ENCODE peak calls at places on chromosomes 1 and 21, in five cellular contexts. One of them, this sample, is unnamed.

GRCh38 chr1:42740756-42741580 is 932 bp upstream of the CLDN19 start:
- DNase-seq in ovary: no peak
- DNase-seq in stomach: no peak
- DNase-seq in K562: no peak
- DNase-seq in tibial nerve: no peak
- DNase-seq in this sample: no peak

GRCh38 chr1:26156285-26157038 is 2.4 kb upstream of the FAM110D start:
- DNase-seq in K562: peak; percentile 46
- DNase-seq in stomach: no peak
- DNase-seq in ovary: no peak
- DNase-seq in tibial nerve: no peak
- DNase-seq in this sample: no peak

GRCh38 chr1:47914218-47914937 is 82.8 kb downstream of the TRABD2B start:
- DNase-seq in tibial nerve: no peak
- DNase-seq in ovary: no peak
- DNase-seq in K562: no peak
- DNase-seq in stomach: no peak
- DNase-seq in this sample: no peak

GRCh38 chr1:178263341-178263740 is 169.4 kb downstream of the RASAL2 start:
- DNase-seq in tibial nerve: no peak
- DNase-seq in ovary: no peak
- DNase-seq in stomach: no peak
- DNase-seq in K562: no peak
- DNase-seq in this sample: no peak

GRCh38 chr21:29091032-29091431 is 17.6 kb upstream of the CCT8 start:
- DNase-seq in ovary: no peak
- DNase-seq in stomach: no peak
- DNase-seq in K562: no peak
- DNase-seq in tibial nerve: no peak
- DNase-seq in this sample: no peak

GRCh38 chr21:43728467-43729390 is 9.8 kb downstream of the PDXK start:
- DNase-seq in ovary: peak; percentile 98
- DNase-seq in K562: peak; percentile 97
- DNase-seq in tibial nerve: peak; percentile 95
- DNase-seq in stomach: peak; percentile 92
- DNase-seq in this sample: peak; percentile 54

GRCh38 chr1:36305915-36306209 is 306 bp upstream of the SH3D21 start:
- DNase-seq in tibial nerve: no peak
- DNase-seq in stomach: no peak
- DNase-seq in K562: peak; percentile 24
- DNase-seq in ovary: no peak
- DNase-seq in this sample: no peak

GRCh38 chr1:195376190-195376589 is 1232.0 kb downstream of the KCNT2 start:
- DNase-seq in stomach: no peak
- DNase-seq in tibial nerve: no peak
- DNase-seq in K562: no peak
- DNase-seq in ovary: no peak
- DNase-seq in this sample: no peak

GRCh38 chr1:153928776-153929432 is 6.1 kb upstream of the GATAD2B start:
- DNase-seq in K562: no peak
- DNase-seq in ovary: peak; percentile 18
- DNase-seq in stomach: no peak
- DNase-seq in tibial nerve: no peak
- DNase-seq in this sample: no peak

GRCh38 chr1:40645110-40645680 is 20.3 kb downstream of the RIMS3 start:
- DNase-seq in K562: peak; percentile 37
- DNase-seq in stomach: no peak
- DNase-seq in ovary: no peak
- DNase-seq in tibial nerve: no peak
- DNase-seq in this sample: no peak

GRCh38 chr1:172554915-172555314 is 22.0 kb downstream of the SUCO start:
- DNase-seq in ovary: no peak
- DNase-seq in tibial nerve: no peak
- DNase-seq in K562: no peak
- DNase-seq in stomach: no peak
- DNase-seq in this sample: no peak

GRCh38 chr1:165542647-165543046 is 1.2 kb upstream of the LRRC52 start:
- DNase-seq in K562: no peak
- DNase-seq in stomach: no peak
- DNase-seq in tibial nerve: no peak
- DNase-seq in ovary: no peak
- DNase-seq in this sample: no peak

GRCh38 chr1:217311766-217312165 is 319.1 kb downstream of the GPATCH2 start:
- DNase-seq in K562: no peak
- DNase-seq in stomach: no peak
- DNase-seq in tibial nerve: no peak
- DNase-seq in ovary: no peak
- DNase-seq in this sample: peak; percentile 5

GRCh38 chr21:45286671-45287437 is 841 bp downstream of the POFUT2 start:
- DNase-seq in stomach: peak; percentile 23
- DNase-seq in K562: no peak
- DNase-seq in ovary: peak; percentile 69
- DNase-seq in tibial nerve: no peak
- DNase-seq in this sample: no peak

GRCh38 chr1:111597433-111597832 is 22.2 kb upstream of the RAP1A start:
- DNase-seq in ovary: no peak
- DNase-seq in stomach: no peak
- DNase-seq in K562: no peak
- DNase-seq in tibial nerve: no peak
- DNase-seq in this sample: no peak

GRCh38 chr1:55155522-55155921 is 59.6 kb downstream of the USP24 start:
- DNase-seq in stomach: peak; percentile 34
- DNase-seq in ovary: no peak
- DNase-seq in K562: peak; percentile 10
- DNase-seq in tibial nerve: peak; percentile 20
- DNase-seq in this sample: no peak

GRCh38 chr1:6118415-6118814 is 61.7 kb downstream of the CHD5 start:
- DNase-seq in tibial nerve: no peak
- DNase-seq in K562: no peak
- DNase-seq in stomach: no peak
- DNase-seq in ovary: no peak
- DNase-seq in this sample: no peak

GRCh38 chr1:34928066-34928864 is 1.2 kb downstream of the DLGAP3 start:
- DNase-seq in tibial nerve: no peak
- DNase-seq in ovary: no peak
- DNase-seq in stomach: no peak
- DNase-seq in K562: no peak
- DNase-seq in this sample: no peak

GRCh38 chr1:204350857-204351573 is 8.7 kb downstream of the PLEKHA6 start:
- DNase-seq in tibial nerve: peak; percentile 64
- DNase-seq in K562: peak; percentile 30
- DNase-seq in ovary: peak; percentile 94
- DNase-seq in stomach: peak; percentile 77
- DNase-seq in this sample: no peak

GRCh38 chr1:58748625-58749198 is 35.1 kb downstream of the JUN start:
- DNase-seq in tibial nerve: no peak
- DNase-seq in K562: no peak
- DNase-seq in stomach: no peak
- DNase-seq in ovary: no peak
- DNase-seq in this sample: no peak

GRCh38 chr1:114135806-114136205 is 17.9 kb downstream of the SYT6 start:
- DNase-seq in stomach: no peak
- DNase-seq in tibial nerve: no peak
- DNase-seq in ovary: no peak
- DNase-seq in K562: no peak
- DNase-seq in this sample: no peak

GRCh38 chr1:16617778-16618580 is 4.6 kb upstream of the NBPF1 start:
- DNase-seq in stomach: peak; percentile 24
- DNase-seq in K562: no peak
- DNase-seq in tibial nerve: no peak
- DNase-seq in ovary: no peak
- DNase-seq in this sample: no peak

GRCh38 chr1:77430966-77431735 is 149.3 kb downstream of the AK5 start:
- DNase-seq in tibial nerve: no peak
- DNase-seq in stomach: no peak
- DNase-seq in K562: no peak
- DNase-seq in ovary: no peak
- DNase-seq in this sample: no peak

GRCh38 chr1:16441312-16441641 is 753 bp downstream of the NECAP2 start:
- DNase-seq in stomach: no peak
- DNase-seq in K562: no peak
- DNase-seq in tibial nerve: no peak
- DNase-seq in ovary: no peak
- DNase-seq in this sample: no peak

GRCh38 chr1:103514920-103515503 is 10.5 kb upstream of the RNPC3 start:
- DNase-seq in K562: peak; percentile 23
- DNase-seq in stomach: no peak
- DNase-seq in tibial nerve: peak; percentile 17
- DNase-seq in ovary: no peak
- DNase-seq in this sample: no peak

GRCh38 chr1:71509051-71509595 is 428.3 kb upstream of the ZRANB2 start:
- DNase-seq in K562: no peak
- DNase-seq in tibial nerve: no peak
- DNase-seq in ovary: no peak
- DNase-seq in stomach: no peak
- DNase-seq in this sample: no peak

GRCh38 chr1:15226626-15227286 is 20.3 kb upstream of the FHAD1 start:
- DNase-seq in K562: no peak
- DNase-seq in stomach: peak; percentile 17
- DNase-seq in ovary: no peak
- DNase-seq in tibial nerve: no peak
- DNase-seq in this sample: no peak

GRCh38 chr1:169893645-169894423 is at the start of gene SCYL3:
- DNase-seq in stomach: peak; percentile 93
- DNase-seq in ovary: peak; percentile 93
- DNase-seq in K562: peak; percentile 98
- DNase-seq in tibial nerve: peak; percentile 94
- DNase-seq in this sample: peak; percentile 89
- TF ChIP-seq EP300 in stomach: no peak
- TF ChIP-seq EP300 in ovary: peak; percentile 40
- TF ChIP-seq EP300 in K562: no peak
- TF ChIP-seq EP300 in tibial nerve: peak; percentile 92
- TF ChIP-seq EP300 in this sample: no peak

GRCh38 chr1:226061793-226062557 is 541 bp upstream of the H3-3A start:
- DNase-seq in tibial nerve: peak; percentile 44
- DNase-seq in K562: peak; percentile 95
- DNase-seq in stomach: peak; percentile 85
- DNase-seq in ovary: peak; percentile 89
- DNase-seq in this sample: peak; percentile 84
- TF ChIP-seq EP300 in tibial nerve: peak; percentile 45
- TF ChIP-seq EP300 in K562: no peak
- TF ChIP-seq EP300 in stomach: no peak
- TF ChIP-seq EP300 in ovary: no peak
- TF ChIP-seq EP300 in this sample: peak; percentile 6

DNA sequence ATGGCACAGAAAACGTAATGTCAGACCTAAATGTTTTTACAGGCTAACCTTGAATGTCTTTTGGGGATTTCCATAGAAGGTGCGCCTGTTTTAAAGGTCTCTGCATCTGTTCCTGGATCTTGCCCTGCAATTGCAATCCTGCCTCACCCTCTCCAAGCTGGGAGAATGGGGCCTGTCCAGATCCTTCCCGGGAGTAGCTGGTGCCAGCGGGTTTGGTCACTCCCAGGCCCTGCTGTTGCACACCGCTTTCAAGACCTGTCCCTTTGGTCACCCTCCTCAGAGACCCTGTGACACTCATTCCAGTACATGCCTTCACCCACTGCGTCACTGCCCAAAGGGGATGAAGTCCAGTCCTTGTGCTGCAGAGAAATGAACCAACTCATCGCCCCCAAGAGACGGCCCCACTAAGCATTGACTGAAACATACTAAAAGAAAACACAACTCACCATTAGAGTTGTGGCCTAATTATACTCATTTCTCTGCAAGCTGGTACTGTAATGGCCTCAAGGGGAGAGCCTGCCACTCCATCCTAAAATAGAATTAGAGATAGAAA is 1.9 kb upstream of the IRF2BP2 start:
- DNase-seq in K562: no peak
- DNase-seq in tibial nerve: peak; percentile 50
- DNase-seq in stomach: peak; percentile 59
- DNase-seq in ovary: peak; percentile 55
- DNase-seq in this sample: no peak
- TF ChIP-seq EP300 in K562: no peak
- TF ChIP-seq EP300 in tibial nerve: no peak
- TF ChIP-seq EP300 in stomach: peak; percentile 47
- TF ChIP-seq EP300 in ovary: no peak
- TF ChIP-seq EP300 in this sample: no peak

GRCh38 chr21:34907783-34908423 is 141.2 kb downstream of the RUNX1 start:
- DNase-seq in ovary: no peak
- DNase-seq in stomach: no peak
- DNase-seq in tibial nerve: no peak
- DNase-seq in K562: no peak
- DNase-seq in this sample: no peak

GRCh38 chr21:34906401-34906800 is 142.7 kb downstream of the RUNX1 start:
- DNase-seq in stomach: no peak
- DNase-seq in tibial nerve: no peak
- DNase-seq in K562: no peak
- DNase-seq in ovary: no peak
- DNase-seq in this sample: no peak

GRCh38 chr21:34910396-34910795 is 138.7 kb downstream of the RUNX1 start:
- DNase-seq in stomach: no peak
- DNase-seq in K562: no peak
- DNase-seq in ovary: no peak
- DNase-seq in tibial nerve: no peak
- DNase-seq in this sample: no peak

GRCh38 chr21:34909492-34910292 is 139.4 kb downstream of the RUNX1 start:
- DNase-seq in K562: no peak
- DNase-seq in ovary: no peak
- DNase-seq in tibial nerve: no peak
- DNase-seq in stomach: no peak
- DNase-seq in this sample: no peak

DNA sequence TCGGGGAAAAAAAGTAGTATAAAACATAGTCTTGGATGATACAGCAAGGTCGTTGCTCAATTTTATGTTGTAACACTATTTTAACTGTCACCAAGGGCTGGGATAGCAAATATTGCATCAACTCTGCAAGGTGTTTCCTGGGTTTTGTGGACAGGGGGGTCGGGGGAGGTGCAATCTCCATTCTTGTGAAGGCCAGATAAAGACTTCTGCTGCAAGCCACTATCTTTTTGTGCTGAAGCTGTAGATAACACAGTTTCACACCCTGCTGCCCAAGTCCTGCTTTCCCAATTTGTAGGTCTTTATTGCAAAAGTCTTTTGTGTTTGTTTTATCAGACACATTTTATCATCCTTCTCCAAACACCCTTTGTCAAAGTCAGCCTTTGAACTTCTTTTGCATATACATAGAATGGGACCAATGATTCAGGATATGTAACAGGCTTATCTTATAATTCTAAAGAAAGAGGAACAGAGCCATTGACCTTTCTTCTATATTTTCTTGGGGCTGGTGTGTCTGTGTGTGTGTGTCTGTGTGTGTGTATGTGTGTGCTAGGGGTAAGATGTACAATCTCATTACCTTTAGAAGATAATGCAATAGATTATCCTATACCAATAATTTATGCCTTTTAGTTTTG is 140.6 kb downstream of the RUNX1 start:
- DNase-seq in ovary: no peak
- DNase-seq in tibial nerve: peak; percentile 39
- DNase-seq in stomach: no peak
- DNase-seq in K562: peak; percentile 93
- DNase-seq in this sample: no peak
- TF ChIP-seq EP300 in ovary: no peak
- TF ChIP-seq EP300 in tibial nerve: peak; percentile 75
- TF ChIP-seq EP300 in stomach: no peak
- TF ChIP-seq EP300 in K562: peak; percentile 100
- TF ChIP-seq EP300 in this sample: no peak

GRCh38 chr1:234607091-234608025 is 2.6 kb downstream of the IRF2BP2 start:
- DNase-seq in ovary: peak; percentile 56
- DNase-seq in stomach: peak; percentile 38
- DNase-seq in K562: peak; percentile 46
- DNase-seq in tibial nerve: no peak
- DNase-seq in this sample: no peak
- TF ChIP-seq EP300 in ovary: no peak
- TF ChIP-seq EP300 in stomach: no peak
- TF ChIP-seq EP300 in K562: no peak
- TF ChIP-seq EP300 in tibial nerve: peak; percentile 5
- TF ChIP-seq EP300 in this sample: no peak